ENCODE peak calls at places on chromosome 10, in four cellular contexts. I, A, C and E are unnamed samples.

GRCh38 chr10:62095341-62096071 is 173.1 kb downstream of the RTKN2 start:
- DNase-seq in A (no peak), I (no peak), C (no peak), E (peak)

GRCh38 chr10:75922435-75922834 is 491.0 kb downstream of the LRMDA start:
- DNase-seq in A (peak), I (no peak), C (no peak), E (no peak)

GRCh38 chr10:114372179-114372578 is 32.1 kb downstream of the AFAP1L2 start:
- DNase-seq in C (no peak), I (no peak), A (no peak), E (no peak)

GRCh38 chr10:25907247-25907646 is 26.8 kb upstream of the MYO3A start:
- DNase-seq in A (no peak), C (no peak), I (no peak), E (no peak)

GRCh38 chr10:3192856-3193635 is 20.5 kb upstream of the PITRM1 start:
- DNase-seq in A (peak), I (peak), C (no peak), E (peak)

GRCh38 chr10:131686781-131687419 is 213.9 kb upstream of the PPP2R2D start:
- DNase-seq in I (no peak), C (no peak), A (peak), E (no peak)

GRCh38 chr10:14667270-14667669 is 107.4 kb downstream of the FAM107B start:
- DNase-seq in I (no peak), A (no peak), C (no peak), E (no peak)

GRCh38 chr10:124498071-124498470 is 36.4 kb downstream of the LHPP start:
- DNase-seq in A (no peak), C (no peak), I (no peak), E (no peak)

GRCh38 chr10:113094114-113094486 is 144.1 kb downstream of the TCF7L2 start:
- DNase-seq in A (no peak), I (no peak), C (peak), E (no peak)

GRCh38 chr10:116765549-116766162 is 23.3 kb upstream of the HSPA12A start:
- DNase-seq in C (no peak), A (no peak), I (peak), E (no peak)

GRCh38 chr10:8473205-8473604 is 418.7 kb downstream of the GATA3 start:
- DNase-seq in A (no peak), C (no peak), I (no peak), E (no peak)

GRCh38 chr10:126160971-126161630 is 227.2 kb downstream of the ADAM12 start:
- DNase-seq in A (peak), I (peak), C (no peak), E (no peak)

GRCh38 chr10:119933179-119933578 is 40.6 kb downstream of the SEC23IP start:
- DNase-seq in C (no peak), I (no peak), A (no peak), E (peak)

GRCh38 chr10:102167861-102168260 is 15.7 kb downstream of the NOLC1 start:
- DNase-seq in C (no peak), I (no peak), A (no peak), E (no peak)
- TF ChIP-seq CTCF in C (no peak), I (no peak), A (no peak), E (no peak)

GRCh38 chr10:72334832-72335393 is 19.8 kb downstream of the DNAJB12 start:
- DNase-seq in A (peak), I (no peak), C (peak), E (peak)
- H3K4me3 ChIP-seq in A (no peak), I (no peak), C (no peak), E (no peak)

DNA sequence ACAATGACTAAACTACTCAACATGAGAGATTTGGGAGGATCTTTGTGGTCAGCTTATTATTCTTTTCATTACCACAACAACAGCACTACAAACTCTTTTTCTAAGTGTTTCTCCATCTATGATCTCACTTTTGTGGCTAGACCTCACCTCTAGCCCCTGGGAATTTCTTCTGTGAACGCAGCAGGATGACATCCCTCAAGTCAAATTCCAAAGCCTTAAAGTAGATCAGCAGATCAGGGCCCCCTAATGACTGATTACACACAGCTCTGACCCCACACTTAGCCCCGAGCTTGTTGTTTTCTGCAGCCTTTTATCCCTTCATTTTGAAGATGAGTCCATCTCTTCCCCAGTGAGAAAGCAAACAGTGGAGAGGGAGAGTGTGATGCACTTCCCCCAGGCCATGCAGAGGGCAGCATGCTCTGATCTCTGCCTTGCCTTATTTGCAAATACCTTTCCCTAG is 27.3 kb downstream of the TFAM start:
- DNase-seq in A (peak), I (no peak), C (no peak), E (peak)
- TF ChIP-seq CTCF in A (peak), I (no peak), C (no peak), E (peak)

DNA sequence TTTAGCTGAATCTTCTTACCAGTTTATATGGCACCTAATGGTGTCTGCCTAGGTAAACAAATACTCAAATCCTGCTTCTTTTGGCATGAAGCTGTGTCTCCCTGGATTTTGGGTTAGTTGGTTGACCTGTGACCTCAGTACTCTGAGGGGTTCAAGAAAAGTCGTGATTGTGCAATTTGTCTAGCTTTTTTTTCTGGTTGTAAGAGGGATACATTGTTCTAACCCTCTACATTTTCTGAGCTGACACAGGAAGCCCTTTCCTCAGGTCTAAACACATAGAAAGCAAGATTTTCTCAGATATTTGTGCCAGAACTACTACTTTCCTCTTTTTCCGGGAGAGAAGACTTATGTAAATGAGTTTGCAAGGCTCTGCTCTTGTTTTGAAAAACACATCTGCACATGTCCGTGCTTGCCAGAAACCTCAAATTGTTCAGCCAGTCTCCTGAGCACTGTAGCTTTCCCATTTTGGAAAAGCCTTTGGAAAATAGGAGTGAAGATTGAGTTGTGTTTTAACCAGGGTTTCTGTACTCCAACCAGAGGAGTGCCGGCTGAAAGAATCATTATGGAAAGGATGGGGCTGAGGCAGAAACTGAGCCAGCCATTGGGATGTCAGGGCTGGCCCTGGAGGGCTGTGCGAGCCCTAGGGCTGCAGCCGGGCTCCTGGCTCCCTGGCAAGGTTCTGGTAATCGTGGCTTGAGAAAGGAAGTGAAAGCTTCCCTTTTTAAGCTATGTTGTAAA is 31.3 kb upstream of the CXCL12 start:
- DNase-seq in C (no peak), A (no peak), I (no peak), E (no peak)
- H3K4me3 ChIP-seq in C (no peak), A (no peak), I (no peak), E (no peak)